ENCODE peak calls at places on chromosomes 12 and 14, in four cellular contexts. W is thoracic aorta, B is cardiac muscle cell, J is GM06990. I is an unnamed sample.

GRCh38 chr12:11729008-11729407 is 79.5 kb downstream of the ETV6 start:
- DNase-seq in W (no peak), B (no peak), J (no peak), I (no peak)

GRCh38 chr12:89382366-89382765 is 30.1 kb upstream of the DUSP6 start:
- DNase-seq in W (no peak), B (no peak), J (no peak), I (no peak)

GRCh38 chr12:26266881-26267280 is 71.5 kb downstream of the SSPN start:
- DNase-seq in W (no peak), B (no peak), J (no peak), I (no peak)

GRCh38 chr12:7642876-7643309 is 22.8 kb downstream of the APOBEC1 start:
- DNase-seq in W (no peak), B (no peak), J (no peak), I (no peak)

GRCh38 chr12:117152793-117153775 is 37.2 kb downstream of the FBXO21 start:
- DNase-seq in W (no peak), B (no peak), J (peak; percentile 37), I (no peak)

GRCh38 chr12:96445743-96446655 is 43.4 kb upstream of the CFAP54 start:
- DNase-seq in W (no peak), B (no peak), J (peak; percentile 31), I (no peak)

GRCh38 chr12:89960011-89960507 is 251.4 kb upstream of the ATP2B1 start:
- DNase-seq in W (no peak), B (no peak), J (peak; percentile 44), I (no peak)

GRCh38 chr12:118307069-118307954 is 65.4 kb downstream of the TAOK3 start:
- DNase-seq in W (no peak), B (no peak), J (peak; percentile 43), I (no peak)

GRCh38 chr12:21118760-21119159 is 12.2 kb upstream of the SLCO1B1 start:
- DNase-seq in W (no peak), B (no peak), J (no peak), I (no peak)

GRCh38 chr12:106333756-106334155 is 23.8 kb upstream of the POLR3B start:
- DNase-seq in W (no peak), B (no peak), J (no peak), I (no peak)

GRCh38 chr12:132374821-132375445 is 45.5 kb upstream of the GALNT9 start:
- DNase-seq in W (no peak), B (no peak), J (no peak), I (peak; percentile 4)

GRCh38 chr12:27424631-27425230 is 21.8 kb upstream of the SMCO2 start:
- DNase-seq in W (no peak), B (peak; percentile 50), J (no peak), I (no peak)

GRCh38 chr12:2052861-2053674 is at the start of gene CACNA1C:
- DNase-seq in W (no peak), B (peak; percentile 85), J (no peak), I (peak; percentile 64)

GRCh38 chr14:100359881-100360280 is 36.7 kb downstream of the SLC25A47 start:
- DNase-seq in W (no peak), B (no peak), J (no peak), I (no peak)

GRCh38 chr14:33118653-33119052 is 180.0 kb downstream of the NPAS3 start:
- DNase-seq in W (no peak), B (no peak), J (no peak), I (no peak)

GRCh38 chr14:97379091-97379531 is 581.9 kb downstream of the VRK1 start:
- DNase-seq in W (no peak), B (no peak), J (no peak), I (no peak)

GRCh38 chr14:75204106-75204505 is 27.7 kb upstream of the TMED10 start:
- DNase-seq in W (no peak), B (no peak), J (no peak), I (no peak)

GRCh38 chr14:106459971-106460730 is 933.8 kb downstream of the TMEM121 start:
- DNase-seq in W (no peak), B (no peak), J (no peak), I (peak; percentile 58)

GRCh38 chr12:113149361-113150150 is at the start of gene CFAP73:
- DNase-seq in W (no peak), B (peak; percentile 90), J (no peak), I (peak; percentile 85)

GRCh38 chr12:126271138-126271537 is 1205.9 kb downstream of the AACS start:
- DNase-seq in W (no peak), B (no peak), J (no peak), I (no peak)

GRCh38 chr12:56877195-56878009 is 56.8 kb downstream of the SDR9C7 start:
- DNase-seq in W (no peak), B (no peak), J (no peak), I (no peak)

GRCh38 chr12:64392221-64392620 is 1.7 kb upstream of the C12orf56 start:
- DNase-seq in W (no peak), B (peak; percentile 51), J (no peak), I (peak; percentile 14)

GRCh38 chr14:88750945-88751344 is 41.8 kb downstream of the EML5 start:
- DNase-seq in W (no peak), B (no peak), J (no peak), I (no peak)

GRCh38 chr12:30811966-30812365 is 57.2 kb upstream of the CAPRIN2 start:
- DNase-seq in W (no peak), B (no peak), J (no peak), I (no peak)

GRCh38 chr12:95206916-95207315 is 10.4 kb downstream of the FGD6 start:
- DNase-seq in W (no peak), B (no peak), J (no peak), I (no peak)

GRCh38 chr12:13288501-13288900 is 92.0 kb downstream of the EMP1 start:
- DNase-seq in W (no peak), B (no peak), J (no peak), I (no peak)

GRCh38 chr12:115752913-115753726 is 524.4 kb downstream of the MED13L start:
- DNase-seq in W (peak; percentile 9), B (peak; percentile 77), J (no peak), I (peak; percentile 66)

GRCh38 chr14:81164167-81164774 is 56.5 kb downstream of the GTF2A1 start:
- DNase-seq in W (no peak), B (peak; percentile 62), J (peak; percentile 37), I (peak; percentile 79)

GRCh38 chr12:5746917-5747316 is 198.1 kb downstream of the ANO2 start:
- DNase-seq in W (no peak), B (no peak), J (no peak), I (no peak)

GRCh38 chr12:7113389-7113871 is 4.4 kb upstream of the C1RL start:
- DNase-seq in W (no peak), B (peak; percentile 40), J (no peak), I (no peak)

GRCh38 chr14:59123526-59123925 is 64.9 kb upstream of the DAAM1 start:
- DNase-seq in W (no peak), B (no peak), J (no peak), I (no peak)

GRCh38 chr14:43043851-43044250 is 1437.2 kb downstream of the LRFN5 start:
- DNase-seq in W (no peak), B (no peak), J (no peak), I (no peak)

GRCh38 chr14:92959189-92959531 is 36.2 kb downstream of the CHGA start:
- DNase-seq in W (no peak), B (no peak), J (no peak), I (peak; percentile 85)

GRCh38 chr12:43883311-43883710 is 47.4 kb downstream of the TMEM117 start:
- DNase-seq in W (no peak), B (no peak), J (no peak), I (no peak)

GRCh38 chr12:89968151-89968699 is 259.6 kb upstream of the ATP2B1 start:
- DNase-seq in W (no peak), B (no peak), J (no peak), I (no peak)

DNA sequence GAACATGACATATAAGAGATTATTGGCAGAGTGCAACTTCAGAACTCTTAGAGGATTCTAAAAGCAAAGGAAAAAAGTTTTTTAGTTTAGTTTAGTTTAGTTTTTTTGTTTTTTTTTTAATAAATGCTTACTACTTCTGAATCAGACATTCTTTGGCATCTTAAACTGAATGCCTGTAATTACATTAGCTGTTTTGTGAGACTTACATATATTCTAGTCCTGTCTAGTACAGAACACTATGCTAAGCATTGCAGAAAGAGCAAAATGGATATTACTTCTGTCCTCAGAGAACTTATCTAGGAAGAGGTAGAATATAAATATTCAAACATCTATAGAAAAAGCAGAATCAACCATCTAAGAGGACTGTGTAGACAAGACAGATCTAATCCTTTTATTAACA is 133.2 kb downstream of the RAD51B start:
- DNase-seq in W (no peak), B (no peak), J (no peak), I (no peak)
- TF ChIP-seq CTCF in W (no peak), B (no peak), J (no peak), I (no peak)

GRCh38 chr14:21352587-21352986 is 31.2 kb downstream of the SUPT16H start:
- DNase-seq in W (no peak), B (no peak), J (no peak), I (no peak)

GRCh38 chr14:21350539-21350938 is 33.3 kb downstream of the SUPT16H start:
- DNase-seq in W (no peak), B (no peak), J (no peak), I (no peak)

DNA sequence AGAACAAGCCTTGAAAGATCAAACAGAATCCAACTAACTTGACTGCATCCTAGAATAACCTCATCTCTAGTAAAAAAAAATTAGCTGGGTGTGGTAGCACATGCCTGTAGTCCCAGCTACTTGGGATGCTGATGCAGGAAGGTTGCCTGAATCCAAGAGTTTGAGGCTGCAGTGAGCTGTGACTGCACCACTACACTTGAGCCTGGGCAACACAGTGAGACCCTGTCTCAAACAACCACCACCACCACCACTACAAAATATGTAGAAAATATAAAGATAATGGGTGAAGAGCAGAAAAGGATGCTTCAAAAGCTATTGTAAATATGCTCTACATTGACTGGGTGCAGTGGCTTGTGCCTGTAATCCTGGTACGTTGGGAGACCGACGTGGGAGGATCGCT is 27.3 kb downstream of the SUPT16H start:
- DNase-seq in W (no peak), B (no peak), J (no peak), I (no peak)
- H3K36me3 ChIP-seq in W (peaks cover 82% of the 10 kb centered on the region), B (peaks cover 86% of the 10 kb centered on the region), J (peaks cover 33% of the 10 kb centered on the region), I (peaks cover 92% of the 10 kb centered on the region)

GRCh38 chr14:99262977-99263448 is 9.0 kb downstream of the BCL11B start:
- DNase-seq in W (no peak), B (no peak), J (no peak), I (no peak)

GRCh38 chr14:99265571-99265970 is 6.4 kb downstream of the BCL11B start:
- DNase-seq in W (no peak), B (no peak), J (no peak), I (no peak)

GRCh38 chr14:99264691-99265090 is 7.3 kb downstream of the BCL11B start:
- DNase-seq in W (no peak), B (no peak), J (no peak), I (no peak)

GRCh38 chr14:99261916-99262787 is 9.8 kb downstream of the BCL11B start:
- DNase-seq in W (no peak), B (no peak), J (no peak), I (no peak)

GRCh38 chr14:99263564-99264330 is 8.2 kb downstream of the BCL11B start:
- DNase-seq in W (no peak), B (no peak), J (no peak), I (no peak)
- H3K27me3 ChIP-seq in W (no peaks in the 10 kb centered on the region), B (peaks cover 13% of the 10 kb centered on the region), J (peaks cover 6% of the 10 kb centered on the region), I (peaks cover 90% of the 10 kb centered on the region)

GRCh38 chr14:105187935-105188524 is 6.9 kb upstream of the NUDT14 start:
- DNase-seq in W (no peak), B (no peak), J (no peak), I (no peak)
- TF ChIP-seq CTCF in W (no peak), B (no peak), J (no peak), I (no peak)

I was measured in BE2C.